ENCODE peak calls at places on chromosomes 12 and 14, in six cellular contexts. One of them, this sample, is unnamed.

GRCh38 chr12:45863332-45863731 is 127.0 kb downstream of the SCAF11 start:
- DNase-seq in activated CD8-positive, alpha-beta T cell treated with anti-CD3 and anti-CD28 coated beads for 36 hours: no peak
- DNase-seq in astrocyte of the spinal cord: no peak
- DNase-seq in fibroblast of the aortic adventitia: peak; percentile 26
- DNase-seq in HT-29: no peak
- DNase-seq in astrocyte of the hippocampus: no peak
- DNase-seq in this sample: no peak

GRCh38 chr12:53995311-53996187 is 4.4 kb upstream of the HOXC9 start:
- DNase-seq in activated CD8-positive, alpha-beta T cell treated with anti-CD3 and anti-CD28 coated beads for 36 hours: peak; percentile 47
- DNase-seq in astrocyte of the spinal cord: no peak
- DNase-seq in fibroblast of the aortic adventitia: no peak
- DNase-seq in HT-29: peak; percentile 83
- DNase-seq in astrocyte of the hippocampus: no peak
- DNase-seq in this sample: no peak

GRCh38 chr14:75262641-75263040 is 16.0 kb upstream of the FOS start:
- DNase-seq in activated CD8-positive, alpha-beta T cell treated with anti-CD3 and anti-CD28 coated beads for 36 hours: no peak
- DNase-seq in astrocyte of the spinal cord: no peak
- DNase-seq in fibroblast of the aortic adventitia: no peak
- DNase-seq in HT-29: no peak
- DNase-seq in astrocyte of the hippocampus: no peak
- DNase-seq in this sample: no peak

GRCh38 chr12:97063292-97063935 is 156.4 kb downstream of the NEDD1 start:
- DNase-seq in activated CD8-positive, alpha-beta T cell treated with anti-CD3 and anti-CD28 coated beads for 36 hours: no peak
- DNase-seq in astrocyte of the spinal cord: peak; percentile 29
- DNase-seq in fibroblast of the aortic adventitia: no peak
- DNase-seq in HT-29: no peak
- DNase-seq in astrocyte of the hippocampus: peak; percentile 90
- DNase-seq in this sample: no peak

GRCh38 chr14:64990291-64990690 is 3.6 kb downstream of the FNTB start:
- DNase-seq in activated CD8-positive, alpha-beta T cell treated with anti-CD3 and anti-CD28 coated beads for 36 hours: peak; percentile 36
- DNase-seq in astrocyte of the spinal cord: no peak
- DNase-seq in fibroblast of the aortic adventitia: no peak
- DNase-seq in HT-29: no peak
- DNase-seq in astrocyte of the hippocampus: no peak
- DNase-seq in this sample: no peak

GRCh38 chr12:125387206-125387605 is 322.0 kb downstream of the AACS start:
- DNase-seq in activated CD8-positive, alpha-beta T cell treated with anti-CD3 and anti-CD28 coated beads for 36 hours: no peak
- DNase-seq in astrocyte of the spinal cord: no peak
- DNase-seq in fibroblast of the aortic adventitia: no peak
- DNase-seq in HT-29: peak; percentile 28
- DNase-seq in astrocyte of the hippocampus: no peak
- DNase-seq in this sample: no peak

GRCh38 chr12:51589557-51590176 is 1.4 kb upstream of the SCN8A start:
- DNase-seq in activated CD8-positive, alpha-beta T cell treated with anti-CD3 and anti-CD28 coated beads for 36 hours: no peak
- DNase-seq in astrocyte of the spinal cord: no peak
- DNase-seq in fibroblast of the aortic adventitia: no peak
- DNase-seq in HT-29: no peak
- DNase-seq in astrocyte of the hippocampus: no peak
- DNase-seq in this sample: no peak

GRCh38 chr14:102094101-102094500 is 7.3 kb upstream of the HSP90AA1 start:
- DNase-seq in activated CD8-positive, alpha-beta T cell treated with anti-CD3 and anti-CD28 coated beads for 36 hours: no peak
- DNase-seq in astrocyte of the spinal cord: no peak
- DNase-seq in fibroblast of the aortic adventitia: peak; percentile 15
- DNase-seq in HT-29: no peak
- DNase-seq in astrocyte of the hippocampus: peak; percentile 27
- DNase-seq in this sample: no peak

GRCh38 chr14:59664741-59665140 is 88.1 kb upstream of the CCDC175 start:
- DNase-seq in activated CD8-positive, alpha-beta T cell treated with anti-CD3 and anti-CD28 coated beads for 36 hours: no peak
- DNase-seq in astrocyte of the spinal cord: peak; percentile 29
- DNase-seq in fibroblast of the aortic adventitia: no peak
- DNase-seq in HT-29: no peak
- DNase-seq in astrocyte of the hippocampus: no peak
- DNase-seq in this sample: no peak

GRCh38 chr12:100827901-100828520 is 33.4 kb downstream of the ANO4 start:
- DNase-seq in activated CD8-positive, alpha-beta T cell treated with anti-CD3 and anti-CD28 coated beads for 36 hours: no peak
- DNase-seq in astrocyte of the spinal cord: peak; percentile 54
- DNase-seq in fibroblast of the aortic adventitia: peak; percentile 67
- DNase-seq in HT-29: peak; percentile 54
- DNase-seq in astrocyte of the hippocampus: peak; percentile 69
- DNase-seq in this sample: no peak

GRCh38 chr14:38662781-38663180 is 406.9 kb upstream of the CLEC14A start:
- DNase-seq in activated CD8-positive, alpha-beta T cell treated with anti-CD3 and anti-CD28 coated beads for 36 hours: no peak
- DNase-seq in astrocyte of the spinal cord: no peak
- DNase-seq in fibroblast of the aortic adventitia: no peak
- DNase-seq in HT-29: no peak
- DNase-seq in astrocyte of the hippocampus: no peak
- DNase-seq in this sample: no peak

GRCh38 chr14:72583316-72584272 is 310.3 kb downstream of the DPF3 start:
- DNase-seq in activated CD8-positive, alpha-beta T cell treated with anti-CD3 and anti-CD28 coated beads for 36 hours: no peak
- DNase-seq in astrocyte of the spinal cord: no peak
- DNase-seq in fibroblast of the aortic adventitia: no peak
- DNase-seq in HT-29: no peak
- DNase-seq in astrocyte of the hippocampus: no peak
- DNase-seq in this sample: no peak

GRCh38 chr12:110966081-110966760 is 45.8 kb upstream of the MYL2 start:
- DNase-seq in activated CD8-positive, alpha-beta T cell treated with anti-CD3 and anti-CD28 coated beads for 36 hours: no peak
- DNase-seq in astrocyte of the spinal cord: no peak
- DNase-seq in fibroblast of the aortic adventitia: peak; percentile 0
- DNase-seq in HT-29: no peak
- DNase-seq in astrocyte of the hippocampus: no peak
- DNase-seq in this sample: no peak